ENCODE peak calls at places on chromosomes 1 and 21, in five cellular contexts. W is nucleus accumbens, R is epithelial cell of esophagus, E is fibroblast of pulmonary artery, I is AG08395. Y is an unnamed sample.

GRCh38 chr1:2987773-2988172 is 33.5 kb upstream of the ACTRT2 start:
- DNase-seq in W (no peak), R (no peak), I (no peak), E (no peak), Y (no peak)

GRCh38 chr1:197924516-197925123 is 7.4 kb downstream of the LHX9 start:
- DNase-seq in W (no peak), R (peak), I (peak), E (peak), Y (peak)

GRCh38 chr1:38538834-38539233 is 320.7 kb downstream of the RRAGC start:
- DNase-seq in W (no peak), E (no peak), R (no peak), I (no peak), Y (no peak)

GRCh38 chr1:109490029-109490933 is 3.6 kb upstream of the CYB561D1 start:
- DNase-seq in E (peak), R (peak), W (no peak), I (peak), Y (peak)

GRCh38 chr21:42542596-42542995 is 28.9 kb downstream of the SLC37A1 start:
- DNase-seq in E (no peak), W (no peak), R (no peak), I (no peak), Y (no peak)

GRCh38 chr21:21200103-21200938 is 202.1 kb downstream of the NCAM2 start:
- DNase-seq in R (peak), I (peak), W (no peak), E (peak), Y (peak)

GRCh38 chr1:240946926-240947325 is 335.0 kb upstream of the GREM2 start:
- DNase-seq in I (peak), E (peak), R (peak), W (no peak), Y (peak)

GRCh38 chr1:102045752-102046151 is 49.0 kb upstream of the OLFM3 start:
- DNase-seq in E (no peak), W (no peak), I (no peak), R (peak), Y (no peak)

GRCh38 chr1:208433086-208433485 is 188.9 kb upstream of the PLXNA2 start:
- DNase-seq in W (no peak), I (peak), E (no peak), R (peak), Y (peak)

GRCh38 chr1:163163861-163164582 is 38.7 kb downstream of the RGS5 start:
- DNase-seq in R (no peak), I (no peak), E (peak), W (no peak), Y (peak)

GRCh38 chr1:44294588-44295007 is 60.5 kb downstream of the ERI3 start:
- DNase-seq in I (peak), E (peak), R (no peak), W (no peak), Y (peak)

GRCh38 chr1:83996621-83997020 is 2.3 kb downstream of the TTLL7 start:
- DNase-seq in I (peak), E (peak), R (peak), W (no peak), Y (peak)

Y was measured in EH.